ENCODE peak calls at places on chromosome 16, in nine cellular contexts. C, S, E, P, H, D, O, U and A are unnamed samples.

GRCh38 chr16:84844561-84845495 is 25.0 kb downstream of the CRISPLD2 start:
- DNase-seq in C (no peak), O (no peak), D (no peak), E (no peak), H (no peak), U (peak; percentile 46), S (no peak), P (no peak), A (no peak)

GRCh38 chr16:2236362-2237075 is at the start of gene DNASE1L2:
- DNase-seq in E (no peak), P (no peak), C (peak; percentile 76), O (no peak), H (no peak), D (no peak), U (peak; percentile 56), S (no peak), A (no peak)

GRCh38 chr16:85616608-85617311 is 3.6 kb downstream of the GSE1 start:
- DNase-seq in S (peak; percentile 51), D (peak; percentile 58), O (peak; percentile 64), C (no peak), P (no peak), U (no peak), E (no peak), H (peak; percentile 71), A (no peak)

GRCh38 chr16:80569440-80570105 is 28.8 kb downstream of the DYNLRB2 start:
- DNase-seq in C (peak; percentile 38), P (peak; percentile 34), E (no peak), H (no peak), U (no peak), D (no peak), O (no peak), S (peak; percentile 60), A (peak; percentile 21)

GRCh38 chr16:50244504-50245416 is 21.6 kb upstream of the ADCY7 start:
- DNase-seq in C (no peak), U (peak; percentile 62), E (peak; percentile 13), H (no peak), S (no peak), P (no peak), D (no peak), O (no peak), A (no peak)

GRCh38 chr16:1125471-1125870 is 27.4 kb upstream of the CACNA1H start:
- DNase-seq in P (peak; percentile 13), E (no peak), D (no peak), H (no peak), C (peak; percentile 77), U (no peak), O (no peak), S (peak; percentile 37), A (no peak)

GRCh38 chr16:69366431-69366830 is 14.8 kb upstream of the TMED6 start:
- DNase-seq in D (no peak), H (no peak), E (no peak), O (no peak), S (no peak), U (no peak), P (no peak), C (no peak), A (no peak)

GRCh38 chr16:50340578-50340977 is 28.2 kb downstream of the BRD7 start:
- DNase-seq in P (peak; percentile 77), D (no peak), E (no peak), O (no peak), U (no peak), H (no peak), C (peak; percentile 43), S (no peak), A (no peak)

GRCh38 chr16:56332464-56333079 is 92.8 kb downstream of the AMFR start:
- DNase-seq in C (peak; percentile 87), P (peak; percentile 62), E (no peak), H (peak; percentile 90), D (peak; percentile 52), U (peak; percentile 85), O (peak; percentile 63), S (peak; percentile 49), A (no peak)

GRCh38 chr16:87550510-87550961 is 51.8 kb upstream of the JPH3 start:
- DNase-seq in E (no peak), P (no peak), S (no peak), D (peak; percentile 46), O (peak; percentile 57), U (peak; percentile 43), C (peak; percentile 41), H (peak; percentile 72), A (peak; percentile 32)

GRCh38 chr16:56614549-56614991 is 6.2 kb downstream of the MT2A start:
- DNase-seq in D (no peak), E (no peak), U (no peak), C (peak; percentile 74), H (no peak), O (no peak), P (no peak), S (no peak), A (no peak)

GRCh38 chr16:68286153-68287074 is 22.1 kb downstream of the SLC7A6 start:
- DNase-seq in P (no peak), U (no peak), S (peak; percentile 23), D (no peak), E (no peak), C (no peak), O (no peak), H (no peak), A (no peak)
- H3K4me1 ChIP-seq in P (peaks cover 10% of the 10 kb centered on the region), U (peaks cover 2% of the 10 kb centered on the region), S (peaks cover 6% of the 10 kb centered on the region), D (peaks cover 80% of the 10 kb centered on the region), E (peaks cover 13% of the 10 kb centered on the region), C (peaks cover 44% of the 10 kb centered on the region), O (peaks cover 82% of the 10 kb centered on the region), H (peaks cover 51% of the 10 kb centered on the region), A (peaks cover 98% of the 10 kb centered on the region)

GRCh38 chr16:81678326-81679095 is 100.6 kb upstream of the PLCG2 start:
- DNase-seq in E (no peak), H (no peak), P (no peak), D (no peak), S (no peak), C (no peak), O (no peak), U (no peak), A (no peak)

GRCh38 chr16:81677375-81677737 is 101.7 kb upstream of the PLCG2 start:
- DNase-seq in O (no peak), H (no peak), C (no peak), E (no peak), P (no peak), U (no peak), S (no peak), D (no peak), A (no peak)

GRCh38 chr16:81680444-81681263 is 98.4 kb upstream of the PLCG2 start:
- DNase-seq in P (no peak), D (no peak), U (no peak), S (no peak), C (no peak), O (no peak), E (no peak), H (no peak), A (no peak)

GRCh38 chr16:81681311-81681710 is 97.8 kb upstream of the PLCG2 start:
- DNase-seq in S (no peak), P (no peak), C (no peak), H (no peak), U (no peak), D (no peak), E (no peak), O (no peak), A (no peak)

GRCh38 chr16:81679721-81680430 is 99.2 kb upstream of the PLCG2 start:
- DNase-seq in S (no peak), P (no peak), C (no peak), U (no peak), O (no peak), H (no peak), E (no peak), D (no peak), A (no peak)
- H3K36me3 ChIP-seq in S (peaks cover 5% of the 10 kb centered on the region), P (no peaks in the 10 kb centered on the region), C (no peaks in the 10 kb centered on the region), U (peaks cover 2% of the 10 kb centered on the region), O (no peaks in the 10 kb centered on the region), H (no peaks in the 10 kb centered on the region), E (no peaks in the 10 kb centered on the region), D (no peaks in the 10 kb centered on the region), A (peaks cover 23% of the 10 kb centered on the region)

GRCh38 chr16:89700100-89700648 is 1.3 kb downstream of the SPATA2L start:
- DNase-seq in H (peak; percentile 100), E (peak; percentile 100), O (peak; percentile 99), D (peak; percentile 99), P (peak; percentile 98), S (peak; percentile 99), U (peak; percentile 100), C (peak; percentile 100), A (peak; percentile 95)
- H3K4me3 ChIP-seq in H (peak overlapping the region; percentile 6), E (peak overlapping the region; percentile 75), O (peak overlapping the region; percentile 77), D (peak overlapping the region; percentile 63), P (peak overlapping the region; percentile 48), S (peak overlapping the region; percentile 63), U (peak overlapping the region; percentile 74), C (peak overlapping the region; percentile 85), A (peak overlapping the region; percentile 64)

GRCh38 chr16:54438469-54438868 is 151.9 kb upstream of the IRX3 start:
- DNase-seq in C (no peak), E (no peak), H (no peak), O (no peak), D (no peak), S (no peak), P (no peak), U (no peak), A (no peak)

GRCh38 chr16:54437921-54438320 is 151.3 kb upstream of the IRX3 start:
- DNase-seq in P (no peak), O (no peak), C (no peak), S (no peak), E (no peak), D (no peak), U (no peak), H (peak; percentile 67), A (no peak)

GRCh38 chr16:54436342-54436741 is 149.8 kb upstream of the IRX3 start:
- DNase-seq in U (no peak), E (no peak), H (no peak), D (no peak), O (no peak), P (no peak), S (no peak), C (no peak), A (no peak)

GRCh38 chr16:54434859-54435258 is 148.3 kb upstream of the IRX3 start:
- DNase-seq in S (no peak), H (no peak), P (no peak), O (no peak), E (no peak), C (no peak), U (no peak), D (no peak), A (no peak)

GRCh38 chr16:54437361-54437760 is 150.8 kb upstream of the IRX3 start:
- DNase-seq in D (no peak), E (no peak), O (no peak), U (no peak), H (no peak), C (no peak), S (no peak), P (no peak), A (no peak)
- H3K4me1 ChIP-seq in D (no peaks in the 10 kb centered on the region), E (no peaks in the 10 kb centered on the region), O (no peaks in the 10 kb centered on the region), U (no peaks in the 10 kb centered on the region), H (no peaks in the 10 kb centered on the region), C (peaks cover under 1% of the 10 kb centered on the region), S (no peaks in the 10 kb centered on the region), P (no peaks in the 10 kb centered on the region), A (no peaks in the 10 kb centered on the region)